ENCODE peak calls at places on chromosomes 4 and X, in eight cellular contexts. T is mucosa of descending colon, Q is ascending aorta, A is AG09309, L is breast epithelium, Y is brain microvascular endothelial cell, V is fibroblast of mammary gland, R is MM.1S. W is an unnamed sample.

GRCh38 chr4:97656034-97656720 is 487.1 kb downstream of the STPG2 start:
- DNase-seq in T (no peak), Q (no peak), A (no peak), L (no peak), Y (peak; percentile 77), V (peak; percentile 84), R (no peak), W (peak; percentile 43)

GRCh38 chr4:74715731-74716435 is 78.4 kb downstream of the BTC start:
- DNase-seq in T (no peak), Q (no peak), A (no peak), L (no peak), Y (no peak), V (no peak), R (peak; percentile 91), W (peak; percentile 83)

GRCh38 chr4:55554453-55555030 is 7.8 kb upstream of the CLOCK start:
- DNase-seq in T (peak; percentile 17), Q (no peak), A (no peak), L (no peak), Y (no peak), V (peak; percentile 74), R (peak; percentile 32), W (no peak)

GRCh38 chrX:121307441-121307840 is 260.0 kb downstream of the GLUD2 start:
- DNase-seq in T (no peak), Q (no peak), A (no peak), L (no peak), Y (no peak), V (peak; percentile 70), R (peak; percentile 84), W (no peak)

GRCh38 chrX:119640621-119641020 is 34.4 kb upstream of the NKRF start:
- DNase-seq in T (no peak), Q (no peak), A (no peak), L (no peak), Y (no peak), V (no peak), R (peak; percentile 34), W (no peak)

GRCh38 chr4:71123951-71124350 is 130.5 kb downstream of the DCK start:
- DNase-seq in T (no peak), Q (no peak), A (no peak), L (no peak), Y (no peak), V (no peak), R (no peak), W (no peak)

GRCh38 chr4:140309124-140309870 is 64.1 kb upstream of the SCOC start:
- DNase-seq in T (peak; percentile 10), Q (no peak), A (no peak), L (no peak), Y (peak; percentile 42), V (peak; percentile 39), R (peak; percentile 12), W (no peak)

GRCh38 chr4:143488684-143489083 is 24.8 kb upstream of the SMARCA5 start:
- DNase-seq in T (no peak), Q (no peak), A (no peak), L (no peak), Y (no peak), V (no peak), R (no peak), W (no peak)

DNA sequence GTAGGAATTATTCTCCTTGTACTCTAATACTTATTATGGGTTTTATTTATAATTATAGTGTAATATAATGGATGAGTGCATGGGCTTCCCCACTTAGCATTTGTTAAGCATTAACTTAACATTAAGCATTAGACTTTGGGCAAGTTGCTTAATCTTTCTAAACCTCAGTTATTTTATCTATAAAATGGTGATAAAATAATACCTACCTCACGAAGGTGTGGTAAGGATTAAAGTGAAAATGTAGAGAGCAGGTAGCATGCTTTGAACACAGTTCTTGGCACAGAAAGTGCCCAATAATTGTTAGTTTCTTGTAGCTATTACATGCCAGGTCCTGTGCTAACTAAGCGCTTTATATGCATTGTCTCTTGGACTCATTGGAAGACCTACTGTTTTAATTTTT is 2.6 kb downstream of the MSMO1 start:
- DNase-seq in T (no peak), Q (no peak), A (no peak), L (no peak), Y (no peak), V (no peak), R (no peak), W (no peak)
- H3K4me3 ChIP-seq in T (no peak overlapping the region), Q (no peak overlapping the region), A (no peak overlapping the region), L (no peak overlapping the region), Y (peak overlapping the region; percentile 97), V (peak overlapping the region; percentile 100), R (no peak overlapping the region), W (peak overlapping the region; percentile 96)

GRCh38 chrX:79515529-79515928 is 148.4 kb upstream of the ITM2A start:
- DNase-seq in T (no peak), Q (no peak), A (no peak), L (no peak), Y (no peak), V (no peak), R (no peak), W (no peak)
- TF ChIP-seq CTCF in T (no peak), Q (no peak), A (no peak), L (no peak), Y (no peak), V (no peak), R (no peak), W (no peak)

GRCh38 chrX:40172980-40173661 is 75.4 kb upstream of the BCOR start:
- DNase-seq in T (peak; percentile 18), Q (no peak), A (no peak), L (no peak), Y (no peak), V (no peak), R (no peak), W (no peak)

GRCh38 chrX:40172169-40172979 is 74.6 kb upstream of the BCOR start:
- DNase-seq in T (peak; percentile 68), Q (no peak), A (no peak), L (no peak), Y (no peak), V (peak; percentile 51), R (no peak), W (no peak)

GRCh38 chrX:40170830-40171512 is 73.2 kb upstream of the BCOR start:
- DNase-seq in T (peak; percentile 28), Q (no peak), A (no peak), L (no peak), Y (no peak), V (no peak), R (no peak), W (no peak)

GRCh38 chrX:40169193-40170086 is 71.7 kb upstream of the BCOR start:
- DNase-seq in T (peak; percentile 80), Q (no peak), A (no peak), L (no peak), Y (peak; percentile 77), V (no peak), R (peak; percentile 82), W (peak; percentile 81)

DNA sequence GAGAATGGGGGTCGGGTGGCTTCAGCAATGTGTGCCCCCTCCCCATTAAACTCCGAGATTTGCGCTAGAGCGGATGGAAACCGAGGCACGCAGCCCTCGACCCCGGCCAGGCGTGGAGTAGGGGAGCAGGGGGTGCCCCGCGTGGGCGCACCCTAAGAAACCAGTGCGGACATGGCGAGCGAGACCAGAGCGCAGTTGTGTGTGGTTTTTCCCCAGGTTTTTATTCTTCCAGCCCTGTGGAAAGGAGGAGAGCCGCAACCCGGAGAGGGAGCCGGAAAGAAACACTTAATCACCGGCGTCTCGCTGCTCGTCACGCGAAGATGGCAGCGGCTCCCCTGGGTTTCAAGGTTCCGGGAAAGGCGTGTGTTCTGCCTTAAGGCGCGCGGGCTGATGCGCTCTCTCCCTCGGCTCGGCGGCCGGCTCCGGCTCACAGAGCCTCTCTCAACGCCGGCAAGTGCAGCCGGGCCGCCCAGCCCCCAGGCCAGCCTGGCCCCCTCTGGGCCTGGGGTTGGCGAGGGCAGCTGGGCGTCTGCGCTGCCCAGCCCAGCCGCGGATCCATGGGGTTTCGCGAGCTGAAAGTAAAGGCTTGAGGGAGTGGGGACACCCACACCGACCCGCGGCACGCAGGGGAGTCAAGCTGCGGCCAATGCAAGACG is 73.9 kb upstream of the BCOR start:
- DNase-seq in T (peak; percentile 29), Q (no peak), A (no peak), L (no peak), Y (no peak), V (no peak), R (no peak), W (no peak)
- H3K4me3 ChIP-seq in T (no peak overlapping the region), Q (peak overlapping the region; percentile 69), A (peak overlapping the region; percentile 44), L (peak overlapping the region; percentile 46), Y (peak overlapping the region; percentile 46), V (peak overlapping the region; percentile 37), R (no peak overlapping the region), W (peak overlapping the region; percentile 31)

DNA sequence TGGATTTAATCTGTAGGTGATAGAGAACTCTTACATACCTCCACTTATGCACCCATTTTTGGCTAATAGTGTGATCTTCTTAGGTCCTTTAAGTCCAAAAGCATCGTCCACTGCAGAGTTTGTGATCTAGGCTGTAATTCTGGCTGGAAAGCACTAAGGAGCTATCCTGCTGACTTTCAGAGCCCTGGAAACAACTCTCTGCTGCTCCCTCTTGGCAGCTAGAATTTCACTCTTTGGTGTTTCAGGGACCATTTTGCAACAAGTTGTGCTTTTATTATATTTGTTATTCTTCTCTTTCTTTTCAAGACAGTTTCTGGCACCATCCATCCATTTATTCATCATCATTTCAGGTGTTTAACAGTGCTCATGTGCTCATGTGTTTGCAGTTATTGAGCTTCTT is 130.0 kb downstream of the RBM46 start:
- DNase-seq in T (no peak), Q (no peak), A (no peak), L (no peak), Y (no peak), V (peak; percentile 36), R (no peak), W (no peak)
- TF ChIP-seq CTCF in T (no peak), Q (no peak), A (peak; percentile 24), L (no peak), Y (no peak), V (peak; percentile 41), R (no peak), W (peak; percentile 58)

DNA sequence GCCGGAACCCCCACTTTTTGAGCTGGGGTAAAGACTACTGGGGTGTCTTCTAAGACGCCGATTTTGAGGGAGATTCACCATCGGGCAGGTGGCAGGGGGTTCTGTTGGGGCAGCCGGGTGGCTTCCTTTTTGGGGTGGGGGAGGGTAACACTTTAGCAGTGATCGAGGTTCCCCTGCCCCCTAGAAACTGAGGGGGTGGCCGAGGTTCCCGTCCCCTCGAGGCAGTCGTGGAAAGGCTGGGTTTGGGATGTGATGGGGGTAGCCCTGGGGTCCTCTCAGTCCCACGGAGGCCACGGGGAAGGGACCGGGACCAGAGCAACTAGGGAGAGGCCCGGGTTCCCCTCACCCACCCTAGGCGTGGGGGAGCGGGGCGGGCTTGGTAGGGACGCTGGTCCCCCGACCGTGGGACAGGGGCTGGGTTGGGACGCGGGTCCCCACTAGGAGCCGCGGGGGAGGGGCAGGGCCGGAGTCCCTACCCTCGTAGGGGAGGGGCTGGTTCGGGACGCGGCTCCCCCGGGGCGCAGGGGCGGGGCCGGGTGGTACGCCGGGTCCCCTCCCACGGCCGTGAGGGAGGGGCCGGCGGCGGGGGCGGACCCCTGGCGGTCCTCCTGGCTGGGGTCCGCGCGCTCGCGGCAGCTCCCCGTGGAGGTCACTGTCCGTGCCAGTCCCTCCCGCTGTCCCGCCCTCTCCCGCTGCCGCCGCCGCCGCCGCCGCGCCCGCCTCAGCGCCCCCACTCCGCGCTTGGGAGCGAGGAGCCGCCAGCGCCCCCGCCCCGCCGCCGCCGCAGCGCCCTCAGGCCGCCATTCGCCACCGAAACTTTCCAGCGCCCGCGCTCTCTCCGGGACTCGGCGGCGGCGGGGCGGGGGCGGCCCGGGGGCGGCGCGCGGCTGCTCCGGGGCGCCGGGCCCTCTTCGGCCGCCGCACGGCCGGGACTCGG is at the start of gene TBL1X:
- DNase-seq in T (peak; percentile 43), Q (no peak), A (no peak), L (peak; percentile 21), Y (no peak), V (peak; percentile 19), R (peak; percentile 57), W (no peak)
- H3K4me3 ChIP-seq in T (peak within 1 kb of the TSS; percentile 28), Q (peak within 1 kb of the TSS; percentile 63), A (peak within 1 kb of the TSS; percentile 76), L (peak within 1 kb of the TSS; percentile 67), Y (peak within 1 kb of the TSS; percentile 61), V (peak within 1 kb of the TSS; percentile 54), R (peak within 1 kb of the TSS; percentile 57), W (peak within 1 kb of the TSS; percentile 59)